ENCODE peak calls at places on chromosomes 2 and 18, in five cellular contexts. G, Q, F, I and P are unnamed samples.

GRCh38 chr2:141260895-141261294 is 869.9 kb downstream of the LRP1B start:
- DNase-seq in G (no peak), Q (no peak), F (no peak), I (no peak), P (no peak)

GRCh38 chr2:152352616-152353015 is 17.6 kb downstream of the FMNL2 start:
- DNase-seq in G (no peak), Q (no peak), F (no peak), I (no peak), P (no peak)

GRCh38 chr18:75362435-75362834 is 65.1 kb downstream of the SMIM21 start:
- DNase-seq in G (no peak), Q (no peak), F (no peak), I (no peak), P (no peak)

GRCh38 chr2:186940463-186940862 is 91.5 kb upstream of the ZSWIM2 start:
- DNase-seq in G (no peak), Q (no peak), F (no peak), I (no peak), P (no peak)

GRCh38 chr18:39487932-39488331 is 1922.3 kb upstream of the CELF4 start:
- DNase-seq in G (no peak), Q (no peak), F (no peak), I (no peak), P (no peak)

GRCh38 chr2:162929571-162929970 is 91.0 kb upstream of the KCNH7 start:
- DNase-seq in G (no peak), Q (no peak), F (no peak), I (no peak), P (no peak)

GRCh38 chr2:128321421-128321775 is 2.7 kb upstream of the HS6ST1 start:
- DNase-seq in G (no peak), Q (peak), F (peak), I (peak), P (no peak)

GRCh38 chr2:57696016-57696415 is 350.6 kb upstream of the VRK2 start:
- DNase-seq in G (no peak), Q (no peak), F (no peak), I (no peak), P (no peak)

GRCh38 chr2:23711979-23712755 is 214.8 kb downstream of the ATAD2B start:
- DNase-seq in G (peak), Q (peak), F (no peak), I (no peak), P (no peak)

DNA sequence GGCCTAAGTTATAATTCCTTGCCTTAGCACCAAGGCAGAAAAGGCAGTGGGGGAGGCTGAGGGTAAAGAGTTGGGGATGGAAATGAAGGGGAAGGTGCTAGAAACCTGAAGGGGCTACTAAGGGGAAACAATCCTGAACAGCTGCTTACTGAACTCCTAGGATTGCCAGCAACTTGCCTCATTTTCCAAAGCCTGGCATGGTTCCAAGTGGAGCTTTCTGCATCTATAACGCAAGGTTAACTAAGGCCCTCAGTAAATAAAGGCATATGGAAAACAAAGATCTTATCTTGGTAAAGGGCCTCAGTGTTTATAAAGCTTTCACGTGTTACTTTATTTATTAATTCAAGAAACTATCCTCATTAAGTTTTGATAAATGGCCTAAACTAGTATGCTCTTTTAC is 10.9 kb downstream of the MEP1B start:
- DNase-seq in G (no peak), Q (no peak), F (no peak), I (no peak), P (no peak)
- TF ChIP-seq CTCF in G (no peak), Q (no peak), F (no peak), I (no peak), P (no peak)

GRCh38 chr18:22697561-22697960 is 235.6 kb upstream of the RBBP8 start:
- DNase-seq in G (no peak), Q (no peak), F (no peak), I (no peak), P (no peak)

GRCh38 chr18:22691988-22692710 is 241.0 kb upstream of the RBBP8 start:
- DNase-seq in G (no peak), Q (no peak), F (no peak), I (no peak), P (no peak)

GRCh38 chr18:22695674-22696073 is 237.5 kb upstream of the RBBP8 start:
- DNase-seq in G (no peak), Q (no peak), F (no peak), I (no peak), P (no peak)

GRCh38 chr18:22698711-22699110 is 234.4 kb upstream of the RBBP8 start:
- DNase-seq in G (no peak), Q (no peak), F (no peak), I (no peak), P (no peak)

DNA sequence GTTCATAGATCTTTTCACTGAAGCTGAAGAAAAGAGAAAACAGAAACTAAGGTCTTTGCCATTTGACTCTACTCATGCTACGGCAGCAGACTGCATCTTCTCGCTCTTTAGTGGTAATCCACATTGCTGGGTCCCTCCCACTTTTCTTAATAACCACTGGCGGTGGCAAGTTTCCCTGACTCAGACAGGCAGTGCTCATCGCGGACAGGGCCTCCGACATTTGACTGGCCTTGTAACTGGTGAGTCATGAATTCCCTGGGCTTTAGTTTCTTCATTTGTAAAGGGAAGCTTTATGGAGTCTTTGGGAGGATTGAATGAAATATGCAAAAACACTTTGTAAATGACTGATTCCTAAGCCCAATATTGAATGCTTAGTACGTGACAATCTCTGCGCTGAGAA is 238.2 kb upstream of the RBBP8 start:
- DNase-seq in G (peak), Q (peak), F (no peak), I (peak), P (no peak)
- H3K27ac ChIP-seq in G (no peak), Q (no peak), F (no peak), I (no peak), P (no peak)

DNA sequence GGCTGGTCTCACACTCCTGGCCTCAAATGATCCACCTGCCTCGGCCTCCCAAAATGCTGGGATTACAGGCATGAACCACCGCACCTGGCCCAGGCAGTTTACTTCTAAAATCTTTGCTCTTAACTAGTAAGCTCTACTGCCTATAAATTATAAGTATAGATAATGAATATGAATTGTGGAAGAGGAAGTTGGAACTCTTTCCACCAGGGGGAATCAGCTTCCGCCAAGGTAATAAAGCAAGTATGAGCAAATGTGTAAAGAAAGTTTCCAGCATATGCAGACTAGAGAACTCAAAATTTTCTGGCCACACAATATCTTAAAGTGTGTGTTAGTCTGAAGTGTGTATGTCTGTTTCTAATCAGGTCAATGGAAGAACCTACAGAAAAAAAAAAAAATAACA is 68.0 kb downstream of the RMDN2 start:
- DNase-seq in G (no peak), Q (no peak), F (no peak), I (no peak), P (no peak)
- TF ChIP-seq CTCF in G (no peak), Q (no peak), F (no peak), I (no peak), P (no peak)

DNA sequence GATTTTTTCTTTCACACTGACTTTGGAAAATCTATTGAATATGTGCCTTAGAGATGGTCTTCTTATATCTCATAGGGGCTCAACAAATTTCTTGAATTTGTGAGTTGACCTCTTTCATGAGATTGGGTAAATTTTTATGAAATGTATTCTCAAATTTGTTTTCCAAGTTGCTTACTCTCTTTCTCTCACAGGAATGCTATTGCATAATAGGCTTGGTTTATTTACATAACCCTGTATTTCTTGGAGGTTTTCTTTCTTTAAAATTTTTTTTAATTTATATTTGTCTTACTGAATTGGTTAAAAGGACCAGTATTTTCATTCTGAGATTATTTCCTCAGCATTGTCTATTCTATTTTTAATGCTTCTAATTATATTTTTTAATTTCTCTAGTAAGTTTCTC is 917.1 kb downstream of the DPP10 start:
- DNase-seq in G (no peak), Q (no peak), F (no peak), I (no peak), P (no peak)
- H3K27ac ChIP-seq in G (no peak), Q (no peak), F (no peak), I (no peak), P (no peak)

GRCh38 chr18:63951302-63951705 is 2.2 kb downstream of the HMSD start:
- DNase-seq in G (no peak), Q (no peak), F (no peak), I (no peak), P (no peak)
- TF ChIP-seq CTCF in G (no peak), Q (no peak), F (no peak), I (no peak), P (no peak)